ENCODE peak calls at places on chromosome 21, in nine cellular contexts. L is neural crest cell; Z is mucosa of descending colon; Y is GM10248; I is pancreas; B is GM13976; H is BJ; U is RWPE1; G is CD8-positive, alpha-beta T cell. A is an unnamed sample.
A peak's percentile ranks its signal among the peaks of the same experiment; 100 is the strongest.

GRCh38 chr21:16420086-16420724 is 690.4 kb downstream of the USP25 start:
- DNase-seq in B (no peak), U (peak; percentile 2), Y (no peak), I (peak; percentile 39), L (no peak), Z (peak; percentile 5), H (no peak), G (no peak), A (no peak)

GRCh38 chr21:33936221-33937038 is 20.8 kb upstream of the ATP5PO start:
- DNase-seq in I (no peak), H (no peak), Y (no peak), U (no peak), G (peak; percentile 77), L (no peak), Z (no peak), B (no peak), A (no peak)

GRCh38 chr21:39681845-39682244 is 63.1 kb upstream of the IGSF5 start:
- DNase-seq in U (no peak), I (no peak), Z (no peak), B (no peak), H (peak; percentile 51), Y (no peak), G (no peak), L (no peak), A (no peak)

GRCh38 chr21:46078322-46078981 is 19.5 kb upstream of the COL6A2 start:
- DNase-seq in Y (no peak), U (no peak), L (no peak), G (no peak), H (no peak), I (no peak), Z (peak; percentile 1), B (no peak), A (no peak)

GRCh38 chr21:45607021-45607921 is 36.3 kb upstream of the PCBP3 start:
- DNase-seq in Z (no peak), U (peak; percentile 24), H (no peak), G (peak; percentile 43), B (no peak), Y (no peak), L (no peak), I (no peak), A (no peak)

GRCh38 chr21:43203523-43204080 is 34.8 kb downstream of the CRYAA start:
- DNase-seq in Z (no peak), G (peak; percentile 1), Y (no peak), H (no peak), B (no peak), L (no peak), U (no peak), I (no peak), A (no peak)

GRCh38 chr21:36478941-36479340 is 981 bp downstream of the CLDN14 start:
- DNase-seq in L (peak; percentile 8), G (no peak), B (no peak), U (no peak), I (no peak), Z (no peak), Y (no peak), H (no peak), A (no peak)

GRCh38 chr21:36511484-36512227 is 31.7 kb upstream of the CLDN14 start:
- DNase-seq in Y (no peak), Z (no peak), I (no peak), L (no peak), B (no peak), H (no peak), G (no peak), U (no peak), A (no peak)

GRCh38 chr21:39085843-39086415 is 97.3 kb downstream of the PSMG1 start:
- DNase-seq in G (no peak), H (no peak), L (no peak), I (no peak), Z (no peak), B (no peak), U (no peak), Y (no peak), A (no peak)

GRCh38 chr21:15894596-15894995 is 164.8 kb downstream of the USP25 start:
- DNase-seq in G (no peak), L (no peak), H (no peak), Y (no peak), U (peak; percentile 4), I (no peak), B (no peak), Z (no peak), A (no peak)

GRCh38 chr21:39863111-39863510 is 4.1 kb upstream of the PCP4 start:
- DNase-seq in U (no peak), H (no peak), G (no peak), L (no peak), B (no peak), I (no peak), Y (no peak), Z (peak; percentile 38), A (no peak)

GRCh38 chr21:21324297-21324696 is 326.1 kb downstream of the NCAM2 start:
- DNase-seq in G (no peak), U (no peak), Z (no peak), H (no peak), L (no peak), B (no peak), I (no peak), Y (no peak), A (no peak)

GRCh38 chr21:21184771-21185528 is 186.7 kb downstream of the NCAM2 start:
- DNase-seq in B (no peak), I (no peak), G (no peak), Z (no peak), Y (no peak), U (no peak), L (no peak), H (no peak), A (no peak)

DNA sequence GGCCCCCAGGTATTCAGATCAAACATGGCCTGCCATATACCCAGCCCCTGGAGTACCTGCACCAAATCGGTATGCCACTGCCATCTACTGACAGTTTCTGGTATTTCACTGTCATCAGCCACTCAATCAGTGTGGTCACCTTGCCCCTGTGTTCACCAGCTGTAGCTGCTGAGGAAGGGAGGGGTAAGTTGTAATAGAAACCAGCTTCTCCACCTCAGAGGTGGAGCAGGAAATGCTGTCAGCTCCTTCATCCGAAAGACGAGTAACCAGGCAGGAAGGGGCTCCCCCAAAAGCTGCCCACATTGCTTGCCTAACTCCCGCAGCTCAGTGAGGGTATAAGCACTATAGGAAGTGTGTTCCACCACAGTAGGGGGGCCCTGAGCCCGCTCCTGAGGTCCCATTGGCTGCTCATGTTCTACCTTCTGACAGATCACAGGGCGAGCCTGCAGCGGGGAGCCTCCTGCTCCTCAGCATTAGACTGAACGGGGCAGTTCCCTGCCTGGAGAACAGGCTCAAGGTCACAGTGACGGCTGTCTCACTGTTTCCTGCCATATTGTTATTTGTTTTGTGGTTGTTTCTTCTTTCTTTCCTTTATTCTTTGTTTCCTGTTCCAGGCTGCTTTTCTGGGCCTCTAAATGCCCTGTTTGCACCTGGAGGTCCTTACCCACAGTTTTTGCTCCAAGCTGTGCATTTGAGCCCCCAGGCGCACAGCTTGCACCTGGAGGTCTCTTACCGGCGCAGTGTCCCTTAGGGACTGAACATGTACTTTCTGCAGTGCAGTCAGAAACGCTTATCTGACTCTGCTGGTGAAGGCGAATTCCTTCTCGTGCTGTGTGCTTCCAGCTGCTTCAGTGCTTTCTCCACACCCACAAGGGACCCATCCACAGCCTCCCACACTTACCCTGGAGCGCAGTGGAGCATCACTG is 1638.3 kb downstream of the MRPL39 start:
- DNase-seq in Z (peak; percentile 54), G (peak; percentile 70), H (no peak), B (peak; percentile 32), I (peak; percentile 13), L (peak; percentile 15), Y (peak; percentile 40), U (peak; percentile 11), A (peak; percentile 35)
- TF ChIP-seq CTCF in Z (no peak), G (peak; percentile 79), H (no peak), B (peak; percentile 57), I (peak; percentile 37), L (peak; percentile 58), Y (peak; percentile 55), U (no peak), A (peak; percentile 65)

DNA sequence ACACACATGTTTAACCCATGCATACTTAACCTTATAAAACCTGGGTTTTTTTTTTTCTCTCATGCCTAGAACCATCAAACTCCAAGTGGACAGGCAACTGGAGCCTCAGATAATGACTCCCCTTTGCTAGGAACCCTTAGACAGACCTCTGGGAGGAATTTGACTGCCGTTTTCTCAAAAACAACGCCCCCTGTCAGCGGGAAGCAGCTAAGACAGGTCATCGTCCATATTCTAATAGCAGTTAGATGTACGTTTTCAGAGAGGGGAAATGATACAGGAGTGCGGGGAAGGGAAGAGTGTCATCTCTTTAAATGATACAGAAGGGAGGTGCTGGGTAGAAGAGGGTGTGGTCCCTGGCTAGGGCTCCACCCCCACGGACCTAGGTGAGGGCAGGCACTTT is 34.7 kb downstream of the LRRC3 start:
- DNase-seq in Z (no peak), L (no peak), U (no peak), G (no peak), I (no peak), Y (no peak), H (no peak), B (no peak), A (no peak)
- TF ChIP-seq CTCF in Z (no peak), L (peak; percentile 41), U (no peak), G (no peak), I (no peak), Y (no peak), H (no peak), B (no peak), A (peak; percentile 4)

GRCh38 chr21:37758997-37759396 is 157.3 kb downstream of the KCNJ6 start:
- DNase-seq in Y (peak; percentile 29), I (peak; percentile 15), G (no peak), L (peak; percentile 52), U (peak; percentile 38), Z (peak; percentile 52), H (no peak), B (peak; percentile 41), A (peak; percentile 29)
- TF ChIP-seq CTCF in Y (peak; percentile 31), I (peak; percentile 37), G (no peak), L (peak; percentile 72), U (no peak), Z (peak; percentile 35), H (peak; percentile 92), B (peak; percentile 17), A (peak; percentile 24)

GRCh38 chr21:26844258-26845065 is 747 bp downstream of the ADAMTS1 start:
- DNase-seq in B (no peak), G (no peak), U (peak; percentile 24), H (no peak), L (peak; percentile 40), Z (no peak), I (peak; percentile 25), Y (no peak), A (no peak)

GRCh38 chr21:26842976-26843911 is 2.0 kb downstream of the ADAMTS1 start:
- DNase-seq in G (peak; percentile 11), I (peak; percentile 81), H (peak; percentile 70), B (no peak), U (peak; percentile 92), Z (peak; percentile 90), Y (no peak), L (peak; percentile 68), A (no peak)

GRCh38 chr21:26842300-26842699 is 2.9 kb downstream of the ADAMTS1 start:
- DNase-seq in L (no peak), U (no peak), Y (no peak), B (no peak), G (no peak), I (no peak), Z (no peak), H (no peak), A (no peak)

GRCh38 chr21:26845066-26845749 is at the start of gene ADAMTS1:
- DNase-seq in G (no peak), U (peak; percentile 50), L (peak; percentile 94), H (no peak), B (peak; percentile 43), I (peak; percentile 59), Y (no peak), Z (peak; percentile 59), A (peak; percentile 40)

DNA sequence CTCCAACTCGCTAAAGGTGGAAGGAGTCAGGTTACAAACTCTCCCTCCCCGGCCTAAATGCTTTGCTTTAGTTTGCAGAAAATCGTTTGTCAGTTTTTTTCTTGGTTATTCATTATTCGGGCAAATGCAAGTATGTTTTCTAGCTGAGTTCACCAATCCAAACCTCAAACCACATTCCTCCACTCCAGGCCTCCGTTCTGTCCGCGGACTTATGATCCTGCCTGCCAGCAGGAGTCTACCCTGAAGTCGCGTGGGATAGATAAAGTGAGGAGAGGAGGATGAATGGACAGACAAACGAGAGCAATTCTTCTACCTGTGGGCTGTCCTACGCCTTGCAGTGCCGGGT is 1.3 kb downstream of the ADAMTS1 start:
- DNase-seq in Z (no peak), Y (no peak), G (no peak), I (no peak), B (no peak), H (no peak), L (no peak), U (peak; percentile 27), A (no peak)
- TF ChIP-seq CTCF in Z (no peak), Y (no peak), G (no peak), I (no peak), B (no peak), H (peak; percentile 6), L (no peak), U (no peak), A (no peak)

A was measured in GM13977.